ENCODE peak calls at places on chromosomes 7 and 10, in six cellular contexts. One of them, this sample, is unnamed.

GRCh38 chr7:86407291-86407690 is 236.4 kb upstream of the GRM3 start:
- DNase-seq in breast epithelium: no peak
- DNase-seq in astrocyte of the cerebellum: peak; percentile 97
- DNase-seq in tibial nerve: no peak
- DNase-seq in fibroblast of pulmonary artery: no peak
- DNase-seq in Peyer's patch: no peak
- DNase-seq in this sample: no peak

GRCh38 chr7:137950967-137951366 is 50.9 kb downstream of the CREB3L2 start:
- DNase-seq in tibial nerve: no peak
- DNase-seq in astrocyte of the cerebellum: no peak
- DNase-seq in Peyer's patch: no peak
- DNase-seq in fibroblast of pulmonary artery: no peak
- DNase-seq in breast epithelium: no peak
- DNase-seq in this sample: no peak

GRCh38 chr7:45236666-45237065 is 79.1 kb downstream of the RAMP3 start:
- DNase-seq in breast epithelium: no peak
- DNase-seq in fibroblast of pulmonary artery: peak; percentile 33
- DNase-seq in astrocyte of the cerebellum: peak; percentile 40
- DNase-seq in Peyer's patch: no peak
- DNase-seq in tibial nerve: no peak
- DNase-seq in this sample: no peak

GRCh38 chr7:84194484-84195260 is at the start of gene SEMA3A:
- DNase-seq in Peyer's patch: peak; percentile 48
- DNase-seq in tibial nerve: no peak
- DNase-seq in astrocyte of the cerebellum: peak; percentile 50
- DNase-seq in breast epithelium: no peak
- DNase-seq in fibroblast of pulmonary artery: peak; percentile 83
- DNase-seq in this sample: peak; percentile 70

GRCh38 chr10:102408728-102409603 is 9.6 kb downstream of the PSD start:
- DNase-seq in Peyer's patch: peak; percentile 70
- DNase-seq in tibial nerve: no peak
- DNase-seq in fibroblast of pulmonary artery: peak; percentile 42
- DNase-seq in breast epithelium: no peak
- DNase-seq in astrocyte of the cerebellum: no peak
- DNase-seq in this sample: no peak

GRCh38 chr10:992523-993340 is 4.5 kb downstream of the GTPBP4 start:
- DNase-seq in astrocyte of the cerebellum: no peak
- DNase-seq in breast epithelium: no peak
- DNase-seq in Peyer's patch: no peak
- DNase-seq in tibial nerve: no peak
- DNase-seq in fibroblast of pulmonary artery: no peak
- DNase-seq in this sample: no peak

GRCh38 chr10:37975407-37975991 is 948 bp downstream of the ZNF25 start:
- DNase-seq in Peyer's patch: no peak
- DNase-seq in fibroblast of pulmonary artery: no peak
- DNase-seq in astrocyte of the cerebellum: no peak
- DNase-seq in breast epithelium: no peak
- DNase-seq in tibial nerve: no peak
- DNase-seq in this sample: peak; percentile 17

GRCh38 chr7:64867863-64868440 is 35.1 kb upstream of the ZNF273 start:
- DNase-seq in tibial nerve: no peak
- DNase-seq in fibroblast of pulmonary artery: no peak
- DNase-seq in astrocyte of the cerebellum: no peak
- DNase-seq in Peyer's patch: peak; percentile 23
- DNase-seq in breast epithelium: no peak
- DNase-seq in this sample: no peak

GRCh38 chr7:45592230-45592991 is 18.2 kb downstream of the ADCY1 start:
- DNase-seq in Peyer's patch: no peak
- DNase-seq in fibroblast of pulmonary artery: no peak
- DNase-seq in astrocyte of the cerebellum: no peak
- DNase-seq in tibial nerve: no peak
- DNase-seq in breast epithelium: peak; percentile 22
- DNase-seq in this sample: no peak

GRCh38 chr7:141875453-141875852 is 34.2 kb upstream of the PRSS37 start:
- DNase-seq in fibroblast of pulmonary artery: no peak
- DNase-seq in breast epithelium: no peak
- DNase-seq in tibial nerve: no peak
- DNase-seq in Peyer's patch: no peak
- DNase-seq in astrocyte of the cerebellum: no peak
- DNase-seq in this sample: no peak

GRCh38 chr10:97138174-97138573 is 47.6 kb downstream of the SLIT1 start:
- DNase-seq in breast epithelium: no peak
- DNase-seq in fibroblast of pulmonary artery: no peak
- DNase-seq in Peyer's patch: peak; percentile 59
- DNase-seq in astrocyte of the cerebellum: no peak
- DNase-seq in tibial nerve: no peak
- DNase-seq in this sample: peak; percentile 4

GRCh38 chr7:2947381-2947780 is 96.3 kb downstream of the CARD11 start:
- DNase-seq in Peyer's patch: peak; percentile 37
- DNase-seq in tibial nerve: no peak
- DNase-seq in breast epithelium: no peak
- DNase-seq in astrocyte of the cerebellum: no peak
- DNase-seq in fibroblast of pulmonary artery: no peak
- DNase-seq in this sample: no peak

GRCh38 chr7:135930565-135931423 is 46.4 kb downstream of the MTPN start:
- DNase-seq in breast epithelium: no peak
- DNase-seq in Peyer's patch: no peak
- DNase-seq in astrocyte of the cerebellum: no peak
- DNase-seq in fibroblast of pulmonary artery: peak; percentile 62
- DNase-seq in tibial nerve: no peak
- DNase-seq in this sample: no peak

GRCh38 chr7:26958834-26959233 is 94.4 kb upstream of the SKAP2 start:
- DNase-seq in tibial nerve: no peak
- DNase-seq in Peyer's patch: peak; percentile 51
- DNase-seq in fibroblast of pulmonary artery: peak; percentile 35
- DNase-seq in astrocyte of the cerebellum: no peak
- DNase-seq in breast epithelium: no peak
- DNase-seq in this sample: peak; percentile 85

GRCh38 chr10:116198636-116199035 is 74.4 kb downstream of the GFRA1 start:
- DNase-seq in Peyer's patch: no peak
- DNase-seq in astrocyte of the cerebellum: no peak
- DNase-seq in fibroblast of pulmonary artery: no peak
- DNase-seq in breast epithelium: no peak
- DNase-seq in tibial nerve: no peak
- DNase-seq in this sample: no peak

GRCh38 chr7:8511810-8512209 is 78.4 kb downstream of the NXPH1 start:
- DNase-seq in fibroblast of pulmonary artery: no peak
- DNase-seq in astrocyte of the cerebellum: no peak
- DNase-seq in Peyer's patch: no peak
- DNase-seq in breast epithelium: no peak
- DNase-seq in tibial nerve: peak; percentile 13
- DNase-seq in this sample: no peak

GRCh38 chr10:78260141-78260540 is 226.5 kb downstream of the RPS24 start:
- DNase-seq in astrocyte of the cerebellum: no peak
- DNase-seq in fibroblast of pulmonary artery: peak; percentile 42
- DNase-seq in breast epithelium: no peak
- DNase-seq in Peyer's patch: no peak
- DNase-seq in tibial nerve: no peak
- DNase-seq in this sample: no peak

GRCh38 chr7:26006421-26006820 is 145.6 kb upstream of the NFE2L3 start:
- DNase-seq in breast epithelium: no peak
- DNase-seq in Peyer's patch: no peak
- DNase-seq in fibroblast of pulmonary artery: no peak
- DNase-seq in astrocyte of the cerebellum: no peak
- DNase-seq in tibial nerve: no peak
- DNase-seq in this sample: no peak

GRCh38 chr7:117737882-117738281 is 135.4 kb downstream of the CTTNBP2 start:
- DNase-seq in tibial nerve: no peak
- DNase-seq in Peyer's patch: no peak
- DNase-seq in astrocyte of the cerebellum: no peak
- DNase-seq in breast epithelium: no peak
- DNase-seq in fibroblast of pulmonary artery: no peak
- DNase-seq in this sample: no peak

GRCh38 chr10:110610308-110610774 is 33.8 kb upstream of the RBM20 start:
- DNase-seq in tibial nerve: no peak
- DNase-seq in Peyer's patch: peak; percentile 69
- DNase-seq in astrocyte of the cerebellum: peak; percentile 29
- DNase-seq in breast epithelium: no peak
- DNase-seq in fibroblast of pulmonary artery: peak; percentile 58
- DNase-seq in this sample: peak; percentile 78

GRCh38 chr7:75033064-75033463 is 40.5 kb downstream of the RCC1L start:
- DNase-seq in fibroblast of pulmonary artery: no peak
- DNase-seq in breast epithelium: no peak
- DNase-seq in tibial nerve: no peak
- DNase-seq in Peyer's patch: no peak
- DNase-seq in astrocyte of the cerebellum: no peak
- DNase-seq in this sample: no peak

GRCh38 chr7:130131964-130132875 is 61.9 kb downstream of the KLHDC10 start:
- DNase-seq in Peyer's patch: no peak
- DNase-seq in tibial nerve: no peak
- DNase-seq in astrocyte of the cerebellum: no peak
- DNase-seq in breast epithelium: no peak
- DNase-seq in fibroblast of pulmonary artery: no peak
- DNase-seq in this sample: no peak

GRCh38 chr7:140810830-140811556 is 113.7 kb downstream of the BRAF start:
- DNase-seq in fibroblast of pulmonary artery: peak; percentile 78
- DNase-seq in Peyer's patch: peak; percentile 84
- DNase-seq in astrocyte of the cerebellum: peak; percentile 43
- DNase-seq in tibial nerve: peak; percentile 20
- DNase-seq in breast epithelium: no peak
- DNase-seq in this sample: peak; percentile 77

GRCh38 chr10:49498465-49498864 is 40.5 kb downstream of the ERCC6 start:
- DNase-seq in breast epithelium: no peak
- DNase-seq in astrocyte of the cerebellum: no peak
- DNase-seq in tibial nerve: no peak
- DNase-seq in fibroblast of pulmonary artery: no peak
- DNase-seq in Peyer's patch: no peak
- DNase-seq in this sample: no peak

GRCh38 chr7:114925443-114925842 is 3.5 kb downstream of the MDFIC start:
- DNase-seq in fibroblast of pulmonary artery: no peak
- DNase-seq in Peyer's patch: no peak
- DNase-seq in astrocyte of the cerebellum: no peak
- DNase-seq in tibial nerve: no peak
- DNase-seq in breast epithelium: no peak
- DNase-seq in this sample: no peak

GRCh38 chr10:1086787-1087186 is 30.6 kb downstream of the WDR37 start:
- DNase-seq in astrocyte of the cerebellum: no peak
- DNase-seq in Peyer's patch: no peak
- DNase-seq in fibroblast of pulmonary artery: no peak
- DNase-seq in tibial nerve: no peak
- DNase-seq in breast epithelium: no peak
- DNase-seq in this sample: no peak

GRCh38 chr10:31384589-31384949 is 65.6 kb downstream of the ZEB1 start:
- DNase-seq in fibroblast of pulmonary artery: peak; percentile 31
- DNase-seq in breast epithelium: no peak
- DNase-seq in tibial nerve: no peak
- DNase-seq in Peyer's patch: no peak
- DNase-seq in astrocyte of the cerebellum: no peak
- DNase-seq in this sample: no peak

GRCh38 chr7:117780832-117781231 is 92.4 kb downstream of the CTTNBP2 start:
- DNase-seq in Peyer's patch: no peak
- DNase-seq in tibial nerve: no peak
- DNase-seq in breast epithelium: no peak
- DNase-seq in fibroblast of pulmonary artery: peak; percentile 4
- DNase-seq in astrocyte of the cerebellum: no peak
- DNase-seq in this sample: no peak

GRCh38 chr7:39951156-39951942 is 1.3 kb downstream of the CDK13 start:
- DNase-seq in Peyer's patch: peak; percentile 85
- DNase-seq in fibroblast of pulmonary artery: peak; percentile 51
- DNase-seq in breast epithelium: peak; percentile 60
- DNase-seq in astrocyte of the cerebellum: no peak
- DNase-seq in tibial nerve: no peak
- DNase-seq in this sample: peak; percentile 57

GRCh38 chr7:150405584-150406310 is 26.6 kb downstream of the ZNF775 start:
- DNase-seq in breast epithelium: no peak
- DNase-seq in tibial nerve: no peak
- DNase-seq in fibroblast of pulmonary artery: no peak
- DNase-seq in Peyer's patch: peak; percentile 65
- DNase-seq in astrocyte of the cerebellum: no peak
- DNase-seq in this sample: no peak
- TF ChIP-seq CTCF in breast epithelium: no peak
- TF ChIP-seq CTCF in tibial nerve: no peak
- TF ChIP-seq CTCF in fibroblast of pulmonary artery: no peak
- TF ChIP-seq CTCF in Peyer's patch: no peak
- TF ChIP-seq CTCF in astrocyte of the cerebellum: no peak
- TF ChIP-seq CTCF in this sample: peak; percentile 7

GRCh38 chr7:99278180-99278579 is 5.5 kb downstream of the MYH16 start:
- DNase-seq in astrocyte of the cerebellum: no peak
- DNase-seq in breast epithelium: no peak
- DNase-seq in fibroblast of pulmonary artery: no peak
- DNase-seq in tibial nerve: no peak
- DNase-seq in Peyer's patch: no peak
- DNase-seq in this sample: peak; percentile 14
- TF ChIP-seq CTCF in astrocyte of the cerebellum: no peak
- TF ChIP-seq CTCF in breast epithelium: no peak
- TF ChIP-seq CTCF in fibroblast of pulmonary artery: no peak
- TF ChIP-seq CTCF in tibial nerve: no peak
- TF ChIP-seq CTCF in Peyer's patch: no peak
- TF ChIP-seq CTCF in this sample: no peak

DNA sequence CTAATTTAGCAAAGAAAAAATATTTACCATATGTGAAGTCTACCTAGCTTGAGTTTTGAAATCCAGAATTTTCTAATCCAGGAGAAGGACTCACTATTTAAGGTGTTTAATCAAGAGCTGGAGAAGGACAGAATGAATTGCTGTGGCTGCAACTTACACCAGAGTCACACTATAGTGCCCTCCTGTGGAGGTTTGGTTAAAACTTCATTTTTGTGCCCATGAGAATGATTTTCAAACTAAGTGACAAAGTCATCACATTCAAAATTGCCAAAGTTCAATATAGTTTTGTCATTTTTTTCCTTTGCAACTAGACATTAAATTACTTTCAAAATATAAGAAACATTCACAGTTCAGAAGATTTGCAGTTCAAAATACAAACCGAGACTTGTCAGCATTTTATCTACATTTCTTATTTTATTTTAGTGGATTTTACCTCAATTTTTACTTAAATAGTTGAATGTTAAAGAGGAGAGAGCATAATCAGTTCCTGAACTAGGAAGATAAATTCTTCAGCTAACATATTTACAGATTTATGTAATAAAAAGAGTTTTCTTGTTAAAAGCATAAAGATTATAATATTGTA is 70.7 kb downstream of the CABCOCO1 start:
- DNase-seq in tibial nerve: no peak
- DNase-seq in Peyer's patch: no peak
- DNase-seq in breast epithelium: no peak
- DNase-seq in fibroblast of pulmonary artery: peak; percentile 77
- DNase-seq in astrocyte of the cerebellum: peak; percentile 45
- DNase-seq in this sample: peak; percentile 59
- TF ChIP-seq CTCF in tibial nerve: peak; percentile 45
- TF ChIP-seq CTCF in Peyer's patch: no peak
- TF ChIP-seq CTCF in breast epithelium: no peak
- TF ChIP-seq CTCF in fibroblast of pulmonary artery: peak; percentile 63
- TF ChIP-seq CTCF in astrocyte of the cerebellum: peak; percentile 63
- TF ChIP-seq CTCF in this sample: peak; percentile 58

DNA sequence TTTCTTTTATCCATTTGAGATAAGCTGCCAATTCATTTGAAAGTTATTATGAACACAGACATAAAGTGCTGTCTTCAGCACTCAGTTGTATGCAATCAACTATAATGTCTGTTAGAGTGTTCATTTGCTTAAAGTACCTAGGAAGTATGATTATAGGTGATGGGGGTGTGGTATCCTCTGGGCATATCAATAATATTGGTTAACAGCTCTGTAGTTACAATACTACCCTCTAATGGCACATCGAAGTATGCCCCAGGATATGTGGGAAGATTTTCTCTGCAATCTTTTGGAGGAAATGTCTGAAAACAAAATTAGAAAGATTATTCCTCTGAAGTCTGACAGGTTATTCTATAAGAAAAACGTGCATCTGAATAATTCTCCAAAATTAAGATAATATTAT is 429.7 kb downstream of the ARL4A start:
- DNase-seq in astrocyte of the cerebellum: no peak
- DNase-seq in Peyer's patch: no peak
- DNase-seq in fibroblast of pulmonary artery: peak; percentile 50
- DNase-seq in breast epithelium: no peak
- DNase-seq in tibial nerve: no peak
- DNase-seq in this sample: peak; percentile 18
- TF ChIP-seq CTCF in astrocyte of the cerebellum: peak; percentile 55
- TF ChIP-seq CTCF in Peyer's patch: no peak
- TF ChIP-seq CTCF in fibroblast of pulmonary artery: peak; percentile 62
- TF ChIP-seq CTCF in breast epithelium: no peak
- TF ChIP-seq CTCF in tibial nerve: peak; percentile 15
- TF ChIP-seq CTCF in this sample: peak; percentile 76

This sample was measured in MCF 10A.